ENCODE peak calls at places on chromosome 18, in four cellular contexts. Y is GM12878, H is K562, X is H1. U is an unnamed sample.

GRCh38 chr18:46469186-46469915 is 187.7 kb downstream of the LOXHD1 start:
- DNase-seq in X (no peak), H (no peak), Y (no peak), U (no peak)

GRCh38 chr18:75408554-75409506 is 18.7 kb downstream of the SMIM21 start:
- DNase-seq in Y (no peak), X (no peak), H (no peak), U (peak)

GRCh38 chr18:58714259-58714658 is 43.0 kb downstream of the MALT1 start:
- DNase-seq in X (no peak), H (no peak), Y (no peak), U (no peak)

GRCh38 chr18:58369616-58370015 is 259.3 kb downstream of the ALPK2 start:
- DNase-seq in X (no peak), Y (no peak), H (no peak), U (no peak)

GRCh38 chr18:58241877-58242276 is 197.9 kb downstream of the NEDD4L start:
- DNase-seq in Y (no peak), H (no peak), X (no peak), U (no peak)

GRCh38 chr18:51563401-51563800 is 365.9 kb upstream of the MEX3C start:
- DNase-seq in X (no peak), Y (no peak), H (no peak), U (no peak)

GRCh38 chr18:33577688-33578370 is at the start of gene ASXL3:
- DNase-seq in Y (no peak), H (no peak), X (peak), U (no peak)

GRCh38 chr18:24212939-24213338 is 74.1 kb downstream of the CABYR start:
- DNase-seq in X (no peak), Y (no peak), H (no peak), U (peak)

GRCh38 chr18:77068321-77068841 is 64.2 kb downstream of the MBP start:
- DNase-seq in X (no peak), Y (peak), H (no peak), U (no peak)

GRCh38 chr18:50748243-50749229 is 71.3 kb downstream of the MRO start:
- DNase-seq in X (peak), H (no peak), Y (no peak), U (no peak)

GRCh38 chr18:36700955-36701354 is 127.8 kb downstream of the TPGS2 start:
- DNase-seq in Y (no peak), X (no peak), H (no peak), U (no peak)

GRCh38 chr18:5958822-5959221 is 63.5 kb upstream of the TMEM200C start:
- DNase-seq in Y (no peak), H (no peak), X (no peak), U (no peak)

GRCh38 chr18:24138884-24139616 is at the start of gene CABYR:
- DNase-seq in H (no peak), Y (peak), X (peak), U (peak)

GRCh38 chr18:29840101-29840500 is 1202.4 kb downstream of the DSC3 start:
- DNase-seq in H (no peak), Y (no peak), X (no peak), U (no peak)

GRCh38 chr18:79799619-79800352 is 2.0 kb downstream of the KCNG2 start:
- DNase-seq in H (no peak), X (no peak), Y (no peak), U (no peak)

GRCh38 chr18:45165871-45166270 is 449.4 kb upstream of the SLC14A2 start:
- DNase-seq in X (no peak), Y (no peak), H (no peak), U (no peak)

GRCh38 chr18:35436076-35436649 is 59.0 kb upstream of the ZNF396 start:
- DNase-seq in H (no peak), Y (no peak), X (no peak), U (no peak)

DNA sequence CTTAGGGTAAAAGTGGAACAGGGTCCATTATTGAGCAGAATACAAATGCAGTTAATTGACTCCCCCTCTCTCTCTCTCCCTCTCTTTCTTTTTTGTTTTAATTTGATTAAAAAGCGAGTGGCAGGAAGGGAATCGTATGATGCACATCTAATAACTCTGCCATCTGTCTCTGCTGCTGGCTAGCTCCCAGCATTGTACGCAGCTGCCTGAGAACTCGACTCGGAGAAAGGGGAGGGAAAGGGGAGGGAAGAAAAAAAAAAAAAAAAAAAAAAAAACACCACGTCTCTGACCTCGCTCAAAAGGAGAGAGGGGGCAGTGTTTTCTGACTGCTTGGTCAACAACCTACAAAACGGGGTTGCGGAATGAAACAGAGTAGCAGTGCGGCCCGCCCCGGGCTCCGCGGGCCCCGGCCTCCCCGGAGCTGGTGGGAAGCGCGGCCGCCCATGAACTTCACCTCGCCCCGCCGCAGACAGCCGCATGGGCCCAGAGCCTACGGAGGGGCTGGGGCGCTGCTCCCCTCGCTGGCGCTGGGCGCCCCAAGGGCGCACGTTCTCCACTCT is 265.7 kb downstream of the TCF4 start:
- DNase-seq in H (no peak), Y (peak), X (peak), U (no peak)
- TF ChIP-seq SP1 in H (no peak), Y (peak), X (peak), U (no peak)

DNA sequence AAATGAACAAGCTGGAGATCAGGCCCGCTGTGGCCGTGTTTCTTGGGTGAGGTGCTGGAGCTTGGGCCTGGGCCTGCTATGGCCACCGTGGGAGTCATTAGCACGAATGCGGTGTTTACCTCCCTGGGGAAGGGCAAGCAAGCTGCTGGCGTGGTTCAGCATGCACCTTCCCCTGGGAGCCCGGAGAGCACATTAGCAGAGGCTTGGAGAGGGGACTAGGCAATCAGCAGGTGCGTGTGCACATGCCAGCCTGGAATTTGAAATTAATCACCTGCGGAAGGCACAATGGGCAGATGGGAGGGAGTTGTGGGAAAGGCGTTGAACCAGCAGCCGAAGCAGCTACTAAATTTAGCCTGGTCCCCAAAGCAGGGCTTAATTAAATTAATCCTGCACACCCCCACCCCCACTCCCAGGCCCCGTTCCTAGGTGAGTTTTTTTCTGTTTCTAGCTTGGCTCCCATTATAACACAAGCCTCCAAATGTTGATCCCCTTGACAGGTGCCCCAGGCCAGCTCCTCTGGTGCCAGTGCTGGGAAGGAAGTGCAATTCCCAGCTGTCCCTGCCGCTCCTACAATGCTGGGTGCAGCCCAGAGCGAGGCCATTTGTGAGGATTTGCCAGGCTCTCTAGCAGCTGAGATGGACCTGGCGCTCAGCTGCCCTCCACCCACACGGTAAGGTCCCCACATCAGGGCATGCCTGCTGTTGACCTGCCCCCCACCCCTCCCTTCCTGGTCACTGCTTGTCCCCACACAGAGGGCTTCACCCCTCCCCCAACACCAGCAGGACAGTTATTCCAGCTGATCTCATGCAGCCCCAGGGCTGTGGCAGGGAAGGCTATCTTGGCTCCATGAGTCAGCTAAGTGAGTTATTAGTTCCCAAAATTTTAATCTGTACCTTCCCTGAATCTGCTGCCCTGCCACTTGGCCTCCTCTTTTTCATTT is 115.0 kb downstream of the ZBTB7C start:
- DNase-seq in X (peak), Y (no peak), H (no peak), U (no peak)
- TF ChIP-seq HDAC2 in X (no peak), Y (no peak), H (no peak), U (no peak)

DNA sequence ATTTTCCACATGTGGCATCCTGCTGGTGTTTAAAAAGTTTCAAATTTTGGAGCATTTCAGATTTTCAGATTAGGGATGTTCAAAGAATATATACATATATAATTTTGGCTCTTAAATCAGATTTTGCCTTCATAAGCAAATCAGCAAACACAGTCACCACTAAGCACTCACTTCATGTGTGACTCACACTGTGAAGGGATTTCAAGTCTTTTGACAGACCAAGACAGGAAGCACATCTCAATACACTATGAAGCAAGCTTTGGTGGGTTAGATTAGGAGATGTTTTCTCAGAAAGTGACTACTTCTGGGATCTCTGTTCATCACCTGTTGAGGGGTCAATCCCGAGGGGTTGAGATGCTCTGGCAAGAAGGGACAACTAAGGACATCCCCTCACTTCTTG is 227.8 kb upstream of the RBBP8 start:
- DNase-seq in X (no peak), Y (no peak), H (no peak), U (no peak)
- TF ChIP-seq KDM1A in X (no peak), Y (no peak), H (no peak), U (no peak)

GRCh38 chr18:78679861-78680260 is 299.8 kb upstream of the SALL3 start:
- DNase-seq in H (no peak), X (no peak), Y (no peak), U (no peak)
- TF ChIP-seq SP1 in H (no peak), X (no peak), Y (no peak), U (no peak)

GRCh38 chr18:49238433-49239042 is 221.9 kb downstream of the DYM start:
- DNase-seq in H (no peak), Y (no peak), X (no peak), U (peak)
- TF ChIP-seq HDAC2 in H (no peak), Y (no peak), X (no peak), U (no peak)